ENCODE peak calls at places on chromosomes 16 and 17, in five cellular contexts. One of them, this sample, is unnamed. For H3K9me3, the result is how much of the 10 kb centered on the place peaks cover.

GRCh38 chr16:19393226-19394074 is 24.2 kb upstream of the TMC5 start:
- DNase-seq in heart left ventricle: no peak
- DNase-seq in Karpas-422: no peak
- DNase-seq in left ventricle myocardium inferior: no peak
- DNase-seq in body of pancreas: no peak
- DNase-seq in this sample: no peak

GRCh38 chr17:42221886-42222745 is 27.8 kb upstream of the GHDC start:
- DNase-seq in heart left ventricle: no peak
- DNase-seq in Karpas-422: peak
- DNase-seq in left ventricle myocardium inferior: peak
- DNase-seq in body of pancreas: peak
- DNase-seq in this sample: no peak

GRCh38 chr17:9549215-9549614 is 26.4 kb downstream of the STX8 start:
- DNase-seq in heart left ventricle: no peak
- DNase-seq in Karpas-422: no peak
- DNase-seq in left ventricle myocardium inferior: no peak
- DNase-seq in body of pancreas: no peak
- DNase-seq in this sample: no peak

GRCh38 chr17:69300222-69300621 is 26.7 kb downstream of the ABCA5 start:
- DNase-seq in heart left ventricle: no peak
- DNase-seq in Karpas-422: no peak
- DNase-seq in left ventricle myocardium inferior: no peak
- DNase-seq in body of pancreas: no peak
- DNase-seq in this sample: no peak

GRCh38 chr17:77322534-77323412 is 182.0 kb downstream of the SEC14L1 start:
- DNase-seq in heart left ventricle: peak
- DNase-seq in Karpas-422: peak
- DNase-seq in left ventricle myocardium inferior: peak
- DNase-seq in body of pancreas: peak
- DNase-seq in this sample: peak

GRCh38 chr16:17397499-17397891 is 73.3 kb downstream of the XYLT1 start:
- DNase-seq in heart left ventricle: no peak
- DNase-seq in Karpas-422: no peak
- DNase-seq in left ventricle myocardium inferior: no peak
- DNase-seq in body of pancreas: peak
- DNase-seq in this sample: no peak

GRCh38 chr16:77273815-77274214 is 74.6 kb downstream of the SYCE1L start:
- DNase-seq in heart left ventricle: no peak
- DNase-seq in Karpas-422: no peak
- DNase-seq in left ventricle myocardium inferior: no peak
- DNase-seq in body of pancreas: no peak
- DNase-seq in this sample: no peak

GRCh38 chr17:72191901-72192300 is 71.1 kb downstream of the SOX9 start:
- DNase-seq in heart left ventricle: peak
- DNase-seq in Karpas-422: no peak
- DNase-seq in left ventricle myocardium inferior: peak
- DNase-seq in body of pancreas: no peak
- DNase-seq in this sample: peak

GRCh38 chr16:55955845-55956244 is 80.7 kb upstream of the CES5A start:
- DNase-seq in heart left ventricle: peak
- DNase-seq in Karpas-422: peak
- DNase-seq in left ventricle myocardium inferior: peak
- DNase-seq in body of pancreas: peak
- DNase-seq in this sample: peak

GRCh38 chr16:55189179-55189578 is 134.8 kb upstream of the IRX6 start:
- DNase-seq in heart left ventricle: no peak
- DNase-seq in Karpas-422: no peak
- DNase-seq in left ventricle myocardium inferior: no peak
- DNase-seq in body of pancreas: no peak
- DNase-seq in this sample: no peak

GRCh38 chr16:51839697-51840462 is 688.8 kb upstream of the SALL1 start:
- DNase-seq in heart left ventricle: no peak
- DNase-seq in Karpas-422: no peak
- DNase-seq in left ventricle myocardium inferior: no peak
- DNase-seq in body of pancreas: no peak
- DNase-seq in this sample: no peak

GRCh38 chr16:80462902-80463301 is 77.9 kb upstream of the DYNLRB2 start:
- DNase-seq in heart left ventricle: no peak
- DNase-seq in Karpas-422: no peak
- DNase-seq in left ventricle myocardium inferior: no peak
- DNase-seq in body of pancreas: no peak
- DNase-seq in this sample: no peak

GRCh38 chr16:85627102-85627834 is 14.1 kb downstream of the GSE1 start:
- DNase-seq in heart left ventricle: no peak
- DNase-seq in Karpas-422: no peak
- DNase-seq in left ventricle myocardium inferior: no peak
- DNase-seq in body of pancreas: no peak
- DNase-seq in this sample: no peak

GRCh38 chr16:68503334-68503733 is 35.8 kb upstream of the ZFP90 start:
- DNase-seq in heart left ventricle: no peak
- DNase-seq in Karpas-422: no peak
- DNase-seq in left ventricle myocardium inferior: no peak
- DNase-seq in body of pancreas: no peak
- DNase-seq in this sample: no peak

GRCh38 chr16:26649646-26650045 is 417.1 kb upstream of the C16orf82 start:
- DNase-seq in heart left ventricle: no peak
- DNase-seq in Karpas-422: no peak
- DNase-seq in left ventricle myocardium inferior: no peak
- DNase-seq in body of pancreas: no peak
- DNase-seq in this sample: no peak

GRCh38 chr17:12665263-12666210 is at the start of gene MYOCD:
- DNase-seq in heart left ventricle: peak
- DNase-seq in Karpas-422: no peak
- DNase-seq in left ventricle myocardium inferior: peak
- DNase-seq in body of pancreas: no peak
- DNase-seq in this sample: peak

GRCh38 chr17:50956750-50957523 is 90.8 kb upstream of the TOB1 start:
- DNase-seq in heart left ventricle: peak
- DNase-seq in Karpas-422: peak
- DNase-seq in left ventricle myocardium inferior: peak
- DNase-seq in body of pancreas: peak
- DNase-seq in this sample: peak

GRCh38 chr17:253091-253846 is 71.8 kb upstream of the DOC2B start:
- DNase-seq in heart left ventricle: peak
- DNase-seq in Karpas-422: no peak
- DNase-seq in left ventricle myocardium inferior: no peak
- DNase-seq in body of pancreas: no peak
- DNase-seq in this sample: no peak

GRCh38 chr17:61744252-61744651 is 119.1 kb downstream of the BRIP1 start:
- DNase-seq in heart left ventricle: no peak
- DNase-seq in Karpas-422: no peak
- DNase-seq in left ventricle myocardium inferior: no peak
- DNase-seq in body of pancreas: no peak
- DNase-seq in this sample: no peak

GRCh38 chr16:66549284-66550131 is at the start of gene TK2:
- DNase-seq in heart left ventricle: peak
- DNase-seq in Karpas-422: peak
- DNase-seq in left ventricle myocardium inferior: peak
- DNase-seq in body of pancreas: peak
- DNase-seq in this sample: peak

GRCh38 chr16:47309581-47310312 is 151.1 kb downstream of the ITFG1 start:
- DNase-seq in heart left ventricle: no peak
- DNase-seq in Karpas-422: no peak
- DNase-seq in left ventricle myocardium inferior: no peak
- DNase-seq in body of pancreas: no peak
- DNase-seq in this sample: no peak

GRCh38 chr17:41301204-41301790 is 1.4 kb downstream of the KRTAP29-1 start:
- DNase-seq in heart left ventricle: no peak
- DNase-seq in Karpas-422: no peak
- DNase-seq in left ventricle myocardium inferior: no peak
- DNase-seq in body of pancreas: no peak
- DNase-seq in this sample: no peak

GRCh38 chr16:30458561-30459394 is 13.1 kb upstream of the SEPHS2 start:
- DNase-seq in heart left ventricle: peak
- DNase-seq in Karpas-422: no peak
- DNase-seq in left ventricle myocardium inferior: peak
- DNase-seq in body of pancreas: peak
- DNase-seq in this sample: no peak

GRCh38 chr17:64007838-64008282 is 9.7 kb downstream of the PRR29 start:
- DNase-seq in heart left ventricle: no peak
- DNase-seq in Karpas-422: no peak
- DNase-seq in left ventricle myocardium inferior: no peak
- DNase-seq in body of pancreas: no peak
- DNase-seq in this sample: peak

GRCh38 chr17:59175076-59175475 is 19.5 kb downstream of the PRR11 start:
- DNase-seq in heart left ventricle: no peak
- DNase-seq in Karpas-422: no peak
- DNase-seq in left ventricle myocardium inferior: no peak
- DNase-seq in body of pancreas: no peak
- DNase-seq in this sample: no peak

GRCh38 chr17:21191698-21192097 is 22.3 kb downstream of the TMEM11 start:
- DNase-seq in heart left ventricle: no peak
- DNase-seq in Karpas-422: no peak
- DNase-seq in left ventricle myocardium inferior: no peak
- DNase-seq in body of pancreas: no peak
- DNase-seq in this sample: no peak

GRCh38 chr16:88846088-88846487 is 10.7 kb downstream of the GALNS start:
- DNase-seq in heart left ventricle: no peak
- DNase-seq in Karpas-422: no peak
- DNase-seq in left ventricle myocardium inferior: no peak
- DNase-seq in body of pancreas: no peak
- DNase-seq in this sample: no peak

GRCh38 chr16:86917471-86918365 is 339.4 kb downstream of the FOXL1 start:
- DNase-seq in heart left ventricle: no peak
- DNase-seq in Karpas-422: no peak
- DNase-seq in left ventricle myocardium inferior: no peak
- DNase-seq in body of pancreas: no peak
- DNase-seq in this sample: no peak
- H3K9me3 ChIP-seq in heart left ventricle: under half
- H3K9me3 ChIP-seq in Karpas-422: under half
- H3K9me3 ChIP-seq in left ventricle myocardium inferior: under half
- H3K9me3 ChIP-seq in body of pancreas: under half
- H3K9me3 ChIP-seq in this sample: under half

GRCh38 chr16:79173101-79173500 is 427.4 kb downstream of the MAF start:
- DNase-seq in heart left ventricle: no peak
- DNase-seq in Karpas-422: no peak
- DNase-seq in left ventricle myocardium inferior: no peak
- DNase-seq in body of pancreas: no peak
- DNase-seq in this sample: no peak

GRCh38 chr16:79170565-79171242 is 429.8 kb downstream of the MAF start:
- DNase-seq in heart left ventricle: no peak
- DNase-seq in Karpas-422: no peak
- DNase-seq in left ventricle myocardium inferior: no peak
- DNase-seq in body of pancreas: peak
- DNase-seq in this sample: peak

GRCh38 chr16:79172306-79172705 is 428.2 kb downstream of the MAF start:
- DNase-seq in heart left ventricle: no peak
- DNase-seq in Karpas-422: no peak
- DNase-seq in left ventricle myocardium inferior: no peak
- DNase-seq in body of pancreas: no peak
- DNase-seq in this sample: no peak

GRCh38 chr16:79173910-79174309 is 426.6 kb downstream of the MAF start:
- DNase-seq in heart left ventricle: no peak
- DNase-seq in Karpas-422: no peak
- DNase-seq in left ventricle myocardium inferior: no peak
- DNase-seq in body of pancreas: no peak
- DNase-seq in this sample: no peak

DNA sequence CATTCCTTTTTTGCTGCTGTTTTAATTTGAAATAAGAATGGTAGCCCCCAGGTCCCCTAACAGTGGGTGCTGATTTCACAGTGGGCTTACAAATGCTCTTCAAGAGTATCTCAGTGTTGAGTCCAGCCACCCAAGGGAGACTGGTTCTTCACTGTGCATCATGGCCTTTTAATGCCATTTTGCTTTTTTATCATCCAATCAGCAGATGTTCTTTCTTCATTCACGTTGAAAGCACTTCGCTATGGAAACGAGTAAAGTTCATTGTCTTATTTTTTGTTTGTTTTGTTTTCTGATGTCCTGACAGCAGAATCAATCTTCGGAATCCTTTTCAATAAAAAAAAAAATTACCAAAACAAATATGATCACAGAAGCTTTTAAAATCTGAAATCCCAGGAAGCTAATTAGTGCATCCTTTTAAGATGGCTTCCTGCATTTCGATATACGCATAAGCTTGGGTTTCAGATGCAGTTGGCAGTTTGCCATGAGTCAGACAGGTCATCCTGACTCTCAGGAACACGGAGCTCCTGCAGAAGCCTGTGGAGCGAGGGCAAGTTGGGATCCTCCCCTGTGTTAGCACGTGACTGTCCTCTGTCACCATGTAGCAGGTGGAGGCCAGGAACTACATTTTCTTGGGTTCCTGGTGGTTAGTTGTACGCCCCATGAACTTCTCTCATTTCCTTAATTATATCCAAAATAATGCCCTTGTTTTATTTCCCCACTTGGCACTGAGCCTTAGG is 428.9 kb downstream of the MAF start:
- DNase-seq in heart left ventricle: no peak
- DNase-seq in Karpas-422: no peak
- DNase-seq in left ventricle myocardium inferior: no peak
- DNase-seq in body of pancreas: no peak
- DNase-seq in this sample: no peak
- H3K4me3 ChIP-seq in heart left ventricle: no peak
- H3K4me3 ChIP-seq in Karpas-422: no peak
- H3K4me3 ChIP-seq in left ventricle myocardium inferior: no peak
- H3K4me3 ChIP-seq in body of pancreas: no peak
- H3K4me3 ChIP-seq in this sample: no peak

DNA sequence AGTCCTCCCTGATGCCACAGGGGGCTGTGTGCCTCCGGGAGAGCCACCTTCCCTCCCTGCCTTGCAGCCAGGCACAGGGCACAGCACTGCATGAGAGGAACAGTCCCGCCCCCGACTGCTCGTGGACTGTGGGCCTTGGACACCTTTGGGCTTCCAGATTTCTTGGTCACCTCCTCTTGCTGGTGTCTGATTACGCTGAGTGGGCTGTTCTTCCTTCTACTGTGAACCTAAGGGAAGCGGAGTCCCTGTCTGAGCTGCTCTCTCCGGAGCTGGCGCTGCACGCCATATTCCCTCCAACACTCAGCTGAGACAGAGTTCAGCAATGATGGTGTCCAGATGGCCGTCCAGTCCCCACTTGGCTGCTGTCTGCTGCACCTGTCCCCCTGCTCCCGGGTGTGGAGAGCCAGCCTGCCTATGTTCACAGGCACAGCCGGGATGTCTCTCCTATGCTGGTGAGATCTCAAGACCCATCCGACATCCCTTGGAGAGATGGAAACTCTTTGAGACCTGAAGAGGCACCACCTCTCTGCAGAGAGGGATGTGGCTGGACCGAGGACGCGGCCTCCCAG is 171.7 kb downstream of the ENGASE start:
- DNase-seq in heart left ventricle: no peak
- DNase-seq in Karpas-422: no peak
- DNase-seq in left ventricle myocardium inferior: no peak
- DNase-seq in body of pancreas: no peak
- DNase-seq in this sample: no peak
- H3K27ac ChIP-seq in heart left ventricle: no peak
- H3K27ac ChIP-seq in Karpas-422: no peak
- H3K27ac ChIP-seq in left ventricle myocardium inferior: no peak
- H3K27ac ChIP-seq in body of pancreas: no peak
- H3K27ac ChIP-seq in this sample: no peak

DNA sequence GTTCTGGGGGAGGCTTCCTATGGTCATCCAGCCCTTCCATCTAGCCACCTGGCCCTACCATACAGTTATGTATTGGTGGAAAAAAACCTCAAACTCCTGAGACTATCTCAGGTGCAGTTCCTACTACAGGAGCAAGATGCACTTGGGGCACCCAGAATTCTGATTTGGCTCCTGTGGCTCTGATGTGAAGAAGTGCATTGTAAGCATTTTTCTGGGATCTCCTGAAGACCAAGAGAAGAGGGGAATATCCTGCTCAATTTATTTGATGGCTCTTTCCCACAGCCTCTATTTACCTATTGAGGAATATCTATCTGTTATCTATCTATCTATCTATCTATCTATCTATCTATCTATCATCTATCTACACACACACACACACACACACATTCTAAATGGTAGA is 1981.5 kb downstream of the TP53TG3F start:
- DNase-seq in heart left ventricle: no peak
- DNase-seq in Karpas-422: no peak
- DNase-seq in left ventricle myocardium inferior: no peak
- DNase-seq in body of pancreas: no peak
- DNase-seq in this sample: no peak
- H3K9me3 ChIP-seq in heart left ventricle: under half
- H3K9me3 ChIP-seq in Karpas-422: half or more
- H3K9me3 ChIP-seq in left ventricle myocardium inferior: under half
- H3K9me3 ChIP-seq in body of pancreas: under half
- H3K9me3 ChIP-seq in this sample: under half

This sample was measured in right cardiac atrium.